ENCODE peak calls at places on chromosomes 13 and 19, in six cellular contexts. V is coronary artery; E is tibial artery; H is fibroblast of mammary gland; B is ACHN; S is activated effector memory CD4-positive, alpha-beta T cell treated with anti-CD3 and anti-CD28 coated beads, Interleukin-2, amount 50 U/mL, for 16 hours. L is an unnamed sample.

GRCh38 chr13:107205318-107206112 is 637.6 kb upstream of the ARGLU1 start:
- DNase-seq in V (no peak), E (peak; percentile 43), H (peak; percentile 43), B (peak; percentile 61), S (peak; percentile 83), L (peak; percentile 35)

GRCh38 chr19:1310853-1311180 is 25.1 kb downstream of the EFNA2 start:
- DNase-seq in V (no peak), E (no peak), H (no peak), B (no peak), S (no peak), L (no peak)

GRCh38 chr13:46168341-46168740 is 13.6 kb downstream of the LCP1 start:
- DNase-seq in V (no peak), E (peak; percentile 65), H (peak; percentile 48), B (no peak), S (peak; percentile 85), L (peak; percentile 27)

GRCh38 chr13:87674143-87674772 is 3.1 kb downstream of the SLITRK5 start:
- DNase-seq in V (peak; percentile 17), E (no peak), H (no peak), B (peak; percentile 28), S (no peak), L (no peak)

GRCh38 chr13:60379837-60380236 is 17.2 kb upstream of the TDRD3 start:
- DNase-seq in V (no peak), E (no peak), H (no peak), B (peak; percentile 16), S (no peak), L (no peak)

GRCh38 chr19:2616741-2617392 is 85.6 kb downstream of the GNG7 start:
- DNase-seq in V (no peak), E (peak; percentile 70), H (no peak), B (no peak), S (no peak), L (no peak)

GRCh38 chr19:28465317-28466086 is 747.4 kb downstream of the UQCRFS1 start:
- DNase-seq in V (peak; percentile 19), E (no peak), H (peak; percentile 35), B (peak; percentile 21), S (no peak), L (peak; percentile 25)

GRCh38 chr19:38690146-38690545 is 42.7 kb downstream of the ACTN4 start:
- DNase-seq in V (no peak), E (no peak), H (no peak), B (no peak), S (no peak), L (no peak)

GRCh38 chr13:35927554-35927953 is 203.6 kb downstream of the DCLK1 start:
- DNase-seq in V (no peak), E (no peak), H (peak; percentile 97), B (peak; percentile 86), S (no peak), L (peak; percentile 99)

GRCh38 chr19:11881151-11881800 is 6.3 kb upstream of the ZNF69 start:
- DNase-seq in V (no peak), E (peak; percentile 24), H (peak; percentile 55), B (peak; percentile 11), S (peak; percentile 79), L (peak; percentile 37)

GRCh38 chr13:60431108-60431700 is 34.2 kb downstream of the TDRD3 start:
- DNase-seq in V (no peak), E (no peak), H (peak; percentile 76), B (peak; percentile 62), S (no peak), L (peak; percentile 55)

GRCh38 chr19:58150328-58150921 is at the start of gene ZNF329:
- DNase-seq in V (peak; percentile 84), E (peak; percentile 75), H (peak; percentile 76), B (peak; percentile 86), S (peak; percentile 98), L (peak; percentile 65)

GRCh38 chr13:60351326-60351725 is 45.7 kb upstream of the TDRD3 start:
- DNase-seq in V (no peak), E (no peak), H (peak; percentile 82), B (peak; percentile 20), S (no peak), L (no peak)

GRCh38 chr13:26425439-26426358 is 131.8 kb upstream of the WASF3 start:
- DNase-seq in V (no peak), E (no peak), H (no peak), B (no peak), S (no peak), L (no peak)

GRCh38 chr19:54299126-54299498 is 13.9 kb downstream of the LILRA5 start:
- DNase-seq in V (peak; percentile 36), E (no peak), H (no peak), B (no peak), S (no peak), L (no peak)

GRCh38 chr13:113562085-113562749 is 22.3 kb upstream of the TFDP1 start:
- DNase-seq in V (peak; percentile 66), E (no peak), H (peak; percentile 74), B (peak; percentile 61), S (peak; percentile 66), L (no peak)

GRCh38 chr13:100315522-100315921 is 226.6 kb downstream of the PCCA start:
- DNase-seq in V (no peak), E (no peak), H (no peak), B (no peak), S (no peak), L (no peak)

GRCh38 chr19:33664744-33665143 is 43.0 kb downstream of the CHST8 start:
- DNase-seq in V (no peak), E (no peak), H (no peak), B (no peak), S (no peak), L (no peak)

GRCh38 chr19:6227941-6228325 is 51.8 kb downstream of the MLLT1 start:
- DNase-seq in V (no peak), E (no peak), H (no peak), B (no peak), S (no peak), L (no peak)

GRCh38 chr13:97067342-97067895 is 73.1 kb upstream of the OXGR1 start:
- DNase-seq in V (no peak), E (no peak), H (peak; percentile 45), B (no peak), S (no peak), L (no peak)

GRCh38 chr19:12774588-12775555 is at the start of gene HOOK2:
- DNase-seq in V (peak; percentile 83), E (no peak), H (no peak), B (no peak), S (peak; percentile 80), L (no peak)

L was measured in RCC 7860.